ENCODE peak calls at places on chromosomes 1 and 21, in five cellular contexts. H is NB4, E is HAP-1, Y is GM23248, O is astrocyte of the spinal cord. C is an unnamed sample.
A peak's percentile ranks its signal among the peaks of the same experiment; 100 is the strongest.

GRCh38 chr1:17412093-17412870 is 27.2 kb downstream of the RCC2 start:
- DNase-seq in O (no peak), Y (no peak), H (no peak), E (no peak), C (no peak)

GRCh38 chr1:242129103-242129502 is 130.2 kb upstream of the MAP1LC3C start:
- DNase-seq in H (peak; percentile 51), E (peak; percentile 50), O (peak; percentile 4), Y (peak; percentile 23), C (peak; percentile 14)

GRCh38 chr21:36860736-36861594 is 105.5 kb downstream of the HLCS start:
- DNase-seq in O (peak; percentile 63), Y (peak; percentile 60), H (no peak), E (no peak), C (no peak)

GRCh38 chr21:41369915-41370839 is 8.3 kb downstream of the MX2 start:
- DNase-seq in Y (no peak), E (no peak), H (peak; percentile 79), O (no peak), C (no peak)

GRCh38 chr1:5975133-5975880 is 16.9 kb downstream of the NPHP4 start:
- DNase-seq in Y (peak; percentile 75), O (peak; percentile 61), E (peak; percentile 38), H (peak; percentile 92), C (peak; percentile 96)

GRCh38 chr1:923131-923990 is at the start of gene SAMD11:
- DNase-seq in O (peak; percentile 90), Y (peak; percentile 89), H (peak; percentile 88), E (peak; percentile 90), C (peak; percentile 61)

GRCh38 chr1:81834921-81835698 is 34.4 kb downstream of the ADGRL2 start:
- DNase-seq in Y (peak; percentile 60), E (peak; percentile 45), O (peak; percentile 26), H (no peak), C (no peak)

GRCh38 chr1:15260418-15261154 is 13.6 kb downstream of the FHAD1 start:
- DNase-seq in H (peak; percentile 22), O (peak; percentile 24), E (no peak), Y (peak; percentile 29), C (no peak)

GRCh38 chr1:204114606-204115005 is 37.2 kb downstream of the ETNK2 start:
- DNase-seq in O (no peak), E (no peak), Y (no peak), H (peak; percentile 60), C (no peak)

GRCh38 chr1:16418823-16419425 is 18.3 kb downstream of the SPATA21 start:
- DNase-seq in E (no peak), H (no peak), O (no peak), Y (peak; percentile 25), C (no peak)

GRCh38 chr1:22133247-22133927 is 9.5 kb downstream of the WNT4 start:
- DNase-seq in Y (no peak), E (no peak), O (no peak), H (no peak), C (no peak)

GRCh38 chr1:58782308-58783089 is 1.3 kb downstream of the JUN start:
- DNase-seq in O (no peak), Y (peak; percentile 59), E (peak; percentile 61), H (peak; percentile 87), C (peak; percentile 27)

GRCh38 chr1:201183728-201184127 is 6.9 kb upstream of the IGFN1 start:
- DNase-seq in E (no peak), H (no peak), O (no peak), Y (no peak), C (no peak)
- H3K4me3 ChIP-seq in E (no peak overlapping the region), H (no peak overlapping the region), O (no peak overlapping the region), Y (no peak overlapping the region), C (no peak overlapping the region)

GRCh38 chr1:46558966-46559365 is 7.5 kb upstream of the KNCN start:
- DNase-seq in H (no peak), E (no peak), Y (no peak), O (no peak), C (no peak)
- H3K4me3 ChIP-seq in H (no peak overlapping the region), E (no peak overlapping the region), Y (no peak overlapping the region), O (no peak overlapping the region), C (no peak overlapping the region)

DNA sequence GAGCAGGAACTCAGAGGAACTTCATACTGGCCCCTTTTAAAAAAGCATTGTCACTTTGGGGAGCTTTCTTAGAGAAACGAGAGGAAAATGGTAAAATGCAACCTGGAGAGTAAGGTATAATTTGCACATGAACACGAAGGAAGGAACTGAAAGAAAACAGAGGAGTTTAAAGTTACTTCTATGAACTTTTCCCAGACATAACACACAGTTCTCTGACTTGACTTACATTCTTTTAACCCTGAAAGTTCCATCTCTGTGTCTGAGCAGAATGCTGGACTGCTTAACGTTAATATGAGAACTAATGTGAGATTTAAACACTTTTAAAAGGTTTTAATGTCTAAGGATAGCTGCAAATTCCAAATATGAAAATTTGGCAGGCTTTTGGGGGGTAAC is 102.3 kb downstream of the NFIA start:
- DNase-seq in E (no peak), Y (no peak), O (no peak), H (no peak), C (no peak)
- H3K4me3 ChIP-seq in E (no peak overlapping the region), Y (peak overlapping the region; percentile 56), O (no peak overlapping the region), H (no peak overlapping the region), C (no peak overlapping the region)

DNA sequence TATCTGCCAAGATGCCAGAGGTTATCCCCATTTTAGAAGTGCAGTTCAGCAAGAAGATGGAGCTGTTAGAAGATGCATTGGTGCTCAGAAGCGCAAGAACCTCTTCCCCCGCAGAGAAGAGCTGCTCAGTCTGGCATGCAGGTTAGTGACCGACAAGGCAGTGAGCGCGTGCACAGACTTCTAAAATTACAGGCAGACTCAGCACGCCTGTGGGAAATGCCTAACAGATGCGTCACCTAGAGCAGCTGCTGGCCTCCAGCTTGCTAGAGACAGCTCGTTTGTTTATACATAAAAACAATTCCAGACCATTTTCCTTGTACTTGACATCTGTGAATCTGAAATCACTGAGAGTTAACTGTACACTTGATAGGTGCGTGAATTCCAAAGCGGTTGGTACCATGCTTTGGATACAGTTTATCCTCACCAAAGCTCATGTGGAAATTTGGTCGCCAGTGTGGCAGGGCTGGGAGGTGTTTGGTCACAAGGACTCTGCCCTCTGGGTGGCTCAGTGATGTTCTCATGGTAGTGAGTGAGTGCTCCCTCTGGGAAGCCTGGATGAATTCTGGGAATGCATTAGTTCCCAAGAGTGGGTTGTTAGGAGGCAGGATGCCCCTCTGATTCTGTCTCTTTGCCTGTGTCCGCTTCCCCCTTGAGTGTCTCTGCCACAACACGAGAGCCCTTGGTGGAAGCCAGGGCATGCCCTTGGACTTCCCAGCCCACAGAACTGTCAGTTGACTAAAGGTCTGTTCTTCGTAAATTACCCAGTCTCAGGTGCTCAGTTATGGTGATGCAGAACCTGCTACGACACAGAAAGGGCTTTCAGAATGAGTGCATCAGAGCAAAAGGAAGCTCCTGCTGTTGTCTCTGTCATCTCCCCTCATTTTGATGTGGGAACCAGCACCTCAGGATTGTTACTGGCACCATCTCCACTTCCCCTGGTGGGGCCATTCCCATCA is 24.4 kb downstream of the SNAP47 start:
- DNase-seq in O (peak; percentile 98), H (no peak), E (no peak), Y (peak; percentile 97), C (no peak)
- H3K4me3 ChIP-seq in O (no peak overlapping the region), H (no peak overlapping the region), E (no peak overlapping the region), Y (no peak overlapping the region), C (no peak overlapping the region)

GRCh38 chr1:212942679-212943392 is 7.5 kb upstream of the VASH2 start:
- DNase-seq in E (no peak), Y (no peak), O (no peak), H (no peak), C (no peak)
- H3K4me3 ChIP-seq in E (no peak overlapping the region), Y (no peak overlapping the region), O (no peak overlapping the region), H (no peak overlapping the region), C (no peak overlapping the region)

GRCh38 chr1:67559222-67559700 is 125.7 kb upstream of the GADD45A start:
- DNase-seq in Y (peak; percentile 94), H (no peak), E (no peak), O (peak; percentile 36), C (no peak)

GRCh38 chr1:67556297-67556900 is 126.2 kb upstream of the SERBP1 start:
- DNase-seq in E (no peak), O (no peak), Y (no peak), H (no peak), C (no peak)

GRCh38 chr1:67560580-67561285 is 124.3 kb upstream of the GADD45A start:
- DNase-seq in O (no peak), H (no peak), E (no peak), Y (peak; percentile 30), C (no peak)

GRCh38 chr1:67557731-67558448 is 127.1 kb upstream of the GADD45A start:
- DNase-seq in O (no peak), E (no peak), Y (no peak), H (peak; percentile 6), C (no peak)

GRCh38 chr1:67558449-67559193 is 126.4 kb upstream of the GADD45A start:
- DNase-seq in O (no peak), E (no peak), H (no peak), Y (no peak), C (no peak)
- H3K4me3 ChIP-seq in O (no peak overlapping the region), E (no peak overlapping the region), H (no peak overlapping the region), Y (peak overlapping the region; percentile 59), C (no peak overlapping the region)